ENCODE peak calls at places on chromosomes 6 and 20, in nine cellular contexts. R, D, P, O, M, Q, H, Z and A are unnamed samples.

GRCh38 chr6:54188832-54189231 is 77.6 kb downstream of the MLIP start:
- DNase-seq in M (no peak), P (no peak), Q (no peak), Z (no peak), H (no peak), D (no peak), O (no peak), R (no peak), A (no peak)

GRCh38 chr6:37324131-37325033 is 29.4 kb upstream of the RNF8 start:
- DNase-seq in D (no peak), R (no peak), M (no peak), O (no peak), H (peak), Q (no peak), P (peak), Z (peak), A (peak)

GRCh38 chr20:44888226-44889103 is 3.0 kb downstream of the YWHAB start:
- DNase-seq in R (no peak), P (peak), Q (no peak), H (peak), D (no peak), M (no peak), Z (peak), O (no peak), A (no peak)

GRCh38 chr20:1688886-1689538 is 31.4 kb upstream of the SIRPG start:
- DNase-seq in H (no peak), Q (no peak), R (no peak), O (no peak), M (no peak), Z (no peak), D (no peak), P (no peak), A (no peak)

GRCh38 chr20:34675993-34676641 is 775 bp downstream of the PIGU start:
- DNase-seq in Z (no peak), R (no peak), Q (no peak), M (no peak), D (no peak), P (no peak), H (no peak), O (no peak), A (no peak)

GRCh38 chr6:52304917-52305316 is 20.4 kb upstream of the MCM3 start:
- DNase-seq in P (no peak), H (peak), R (no peak), M (no peak), D (peak), O (no peak), Q (no peak), Z (no peak), A (peak)

GRCh38 chr6:92706976-92707375 is 712.4 kb downstream of the EPHA7 start:
- DNase-seq in P (no peak), Z (no peak), H (no peak), O (no peak), R (no peak), Q (no peak), M (no peak), D (no peak), A (no peak)

GRCh38 chr6:83862776-83863471 is 3.4 kb downstream of the CYB5R4 start:
- DNase-seq in O (no peak), M (no peak), R (no peak), Z (no peak), P (peak), Q (no peak), H (no peak), D (no peak), A (peak)

GRCh38 chr6:119610265-119610664 is 260.7 kb upstream of the MAN1A1 start:
- DNase-seq in H (no peak), R (no peak), P (no peak), Q (no peak), Z (no peak), D (no peak), O (no peak), M (no peak), A (no peak)

GRCh38 chr6:147207351-147207750 is 3.1 kb downstream of the STXBP5 start:
- DNase-seq in O (no peak), D (no peak), R (no peak), M (no peak), P (peak), Q (no peak), Z (peak), H (peak), A (no peak)

GRCh38 chr6:46271107-46271506 is 100.3 kb upstream of the ENPP5 start:
- DNase-seq in D (no peak), Z (no peak), P (no peak), R (no peak), Q (no peak), M (no peak), O (no peak), H (no peak), A (no peak)

GRCh38 chr6:111837641-111838500 is 35.4 kb downstream of the FYN start:
- DNase-seq in Q (no peak), H (no peak), M (no peak), P (no peak), Z (no peak), R (no peak), O (no peak), D (no peak), A (no peak)

GRCh38 chr20:13331536-13331935 is 110.5 kb downstream of the ISM1 start:
- DNase-seq in M (no peak), Z (peak), P (peak), H (no peak), Q (no peak), D (no peak), R (no peak), O (no peak), A (peak)

GRCh38 chr6:73704260-73704659 is 8.3 kb downstream of the CD109 start:
- DNase-seq in D (no peak), Z (peak), R (peak), Q (no peak), M (no peak), H (peak), P (peak), O (no peak), A (peak)

GRCh38 chr20:39290575-39290974 is 328.4 kb downstream of the DHX35 start:
- DNase-seq in Q (no peak), M (no peak), O (no peak), Z (no peak), P (no peak), D (no peak), R (no peak), H (no peak), A (no peak)

GRCh38 chr6:158554611-158555361 is 5.1 kb upstream of the TMEM181 start:
- DNase-seq in Q (no peak), Z (no peak), O (no peak), R (no peak), H (no peak), D (no peak), P (no peak), M (no peak), A (no peak)

GRCh38 chr6:143579703-143580102 is 68.2 kb upstream of the FUCA2 start:
- DNase-seq in R (peak), P (peak), Z (peak), D (no peak), Q (no peak), O (peak), H (peak), M (no peak), A (peak)

GRCh38 chr20:54172856-54173652 is 732 bp downstream of the CYP24A1 start:
- DNase-seq in R (no peak), Z (peak), H (peak), P (peak), O (no peak), D (peak), Q (no peak), M (no peak), A (peak)

GRCh38 chr6:11732036-11732545 is 46.5 kb downstream of the ADTRP start:
- DNase-seq in R (peak), D (no peak), Q (peak), M (peak), O (peak), H (peak), Z (no peak), P (peak), A (no peak)

GRCh38 chr20:59985864-59986263 is 27.6 kb downstream of the CDH26 start:
- DNase-seq in P (no peak), D (no peak), H (no peak), O (no peak), Q (no peak), Z (no peak), M (no peak), R (no peak), A (no peak)
- TF ChIP-seq CTCF in P (no peak), D (no peak), H (no peak), O (no peak), Q (no peak), Z (no peak), M (no peak), R (no peak), A (no peak)

GRCh38 chr6:109477725-109478124 is 5.3 kb downstream of the ZBTB24 start:
- DNase-seq in P (no peak), D (no peak), R (no peak), O (no peak), Z (no peak), Q (no peak), M (no peak), H (no peak), A (no peak)
- H3K4me3 ChIP-seq in P (no peak), D (no peak), R (no peak), O (no peak), Z (no peak), Q (no peak), M (no peak), H (no peak), A (no peak)

DNA sequence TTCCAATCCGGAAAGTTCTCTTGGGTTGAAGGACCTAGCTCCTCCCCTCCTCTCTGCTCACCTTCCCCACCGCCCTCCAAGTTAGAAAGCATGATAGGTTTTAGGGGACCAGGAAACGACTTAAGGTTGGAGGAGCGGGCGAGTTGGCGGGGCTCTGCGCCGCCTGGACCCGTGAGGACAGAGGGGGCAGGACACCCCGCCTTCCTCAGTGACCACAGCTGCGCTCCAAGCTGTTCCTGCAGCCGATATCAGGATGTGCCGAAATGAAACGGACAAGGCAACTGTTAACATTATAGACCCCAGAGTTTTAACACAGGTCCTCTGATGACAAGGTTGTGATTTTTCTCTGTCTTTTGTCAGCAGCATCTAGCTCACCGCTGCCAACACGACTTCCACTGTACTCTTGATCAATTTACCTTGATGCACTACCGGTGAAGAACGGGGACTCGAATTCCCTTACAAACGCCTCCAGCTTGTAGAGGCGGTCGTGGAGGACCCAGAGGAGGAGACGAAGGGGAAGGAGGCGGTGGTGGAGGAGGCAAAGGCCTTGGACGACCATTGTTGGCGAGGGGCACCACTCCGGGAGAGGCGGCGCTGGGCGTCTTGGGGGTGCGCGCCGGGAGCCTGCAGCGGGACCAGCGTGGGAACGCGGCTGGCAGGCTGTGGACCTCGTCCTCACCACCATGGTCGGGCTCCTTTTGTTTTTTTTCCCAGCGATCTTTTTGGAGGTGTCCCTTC is at the start of gene GRM1:
- DNase-seq in Q (peak), D (no peak), H (no peak), P (no peak), Z (no peak), O (no peak), M (no peak), R (no peak), A (no peak)
- TF ChIP-seq CTCF in Q (no peak), D (no peak), H (no peak), P (no peak), Z (no peak), O (no peak), M (no peak), R (no peak), A (no peak)

DNA sequence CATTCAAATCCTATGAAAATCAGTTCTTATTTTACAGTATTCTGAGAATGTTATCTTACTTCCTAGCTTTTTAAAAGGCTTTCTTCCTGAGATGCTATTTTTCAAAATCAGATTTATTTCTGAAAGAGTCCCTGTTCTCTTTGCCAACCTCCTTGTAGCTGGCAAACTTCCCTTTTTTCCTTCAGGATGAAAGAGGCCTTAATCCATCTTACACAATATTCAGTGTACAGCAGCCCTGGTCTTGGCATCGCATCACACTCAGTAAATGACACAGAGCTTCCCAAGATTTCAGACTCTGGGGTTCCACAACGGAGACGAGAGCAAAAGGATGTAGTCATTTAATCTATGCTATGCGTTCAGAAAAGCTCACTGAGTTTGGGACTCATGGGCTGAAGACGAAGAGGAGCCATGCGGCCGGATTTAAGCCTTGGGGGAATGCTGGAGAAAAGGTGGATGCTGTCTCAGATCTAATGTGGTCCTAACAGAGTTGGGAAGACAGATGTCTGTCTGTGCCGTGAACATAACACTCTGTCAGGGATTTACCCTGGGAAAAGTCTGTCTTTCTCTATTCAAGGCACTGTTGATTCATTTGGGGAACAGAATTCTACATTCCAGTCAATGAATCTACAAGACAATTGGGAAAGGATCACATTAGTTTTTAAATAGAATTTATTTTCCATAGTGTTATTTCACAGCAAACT is 616.4 kb upstream of the AGPAT4 start:
- DNase-seq in D (no peak), R (no peak), Q (no peak), P (no peak), O (no peak), Z (no peak), H (peak), M (no peak), A (peak)
- H3K4me3 ChIP-seq in D (no peak), R (no peak), Q (no peak), P (no peak), O (no peak), Z (no peak), H (no peak), M (no peak), A (no peak)

GRCh38 chr20:41599699-41600104 is 18.5 kb downstream of the CHD6 start:
- DNase-seq in R (no peak), H (no peak), P (no peak), Z (no peak), D (no peak), Q (no peak), O (no peak), M (no peak), A (no peak)

GRCh38 chr20:41600926-41601631 is 17.1 kb downstream of the CHD6 start:
- DNase-seq in Q (no peak), H (no peak), D (no peak), P (no peak), Z (no peak), M (no peak), O (no peak), R (no peak), A (no peak)

GRCh38 chr20:41607791-41608190 is 10.4 kb downstream of the CHD6 start:
- DNase-seq in Q (no peak), P (no peak), D (no peak), M (no peak), Z (no peak), O (no peak), R (no peak), H (no peak), A (no peak)

GRCh38 chr20:41601742-41602141 is 16.4 kb downstream of the CHD6 start:
- DNase-seq in O (no peak), P (no peak), D (no peak), M (no peak), Q (no peak), R (no peak), H (no peak), Z (no peak), A (no peak)

DNA sequence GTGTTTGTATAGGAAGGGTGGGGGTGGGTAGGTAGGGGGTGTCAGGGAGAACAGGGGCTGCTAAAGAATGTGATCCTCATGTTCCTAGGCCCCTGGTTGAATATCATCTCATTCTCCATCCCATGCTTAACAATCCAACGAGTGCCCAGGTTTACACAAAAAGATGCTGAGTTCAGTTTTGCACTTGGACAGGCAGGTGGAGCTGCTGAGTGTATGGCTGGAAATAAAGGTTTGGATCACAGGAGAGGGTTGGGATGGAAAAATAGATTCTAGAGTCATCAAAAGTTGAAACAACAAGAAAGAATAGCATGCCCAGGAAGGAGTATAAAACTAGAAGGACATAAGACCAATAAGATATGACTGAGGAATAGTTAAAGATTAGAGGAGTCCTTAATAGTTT is 14.2 kb downstream of the CHD6 start:
- DNase-seq in Q (no peak), Z (no peak), D (no peak), M (no peak), P (no peak), H (no peak), R (no peak), O (no peak), A (no peak)
- TF ChIP-seq CTCF in Q (no peak), Z (no peak), D (peak), M (no peak), P (peak), H (peak), R (no peak), O (no peak), A (no peak)

GRCh38 chr6:127516676-127517273 is 2.4 kb downstream of the MTCL3 start:
- DNase-seq in H (peak), Z (peak), R (no peak), M (no peak), O (no peak), Q (peak), D (peak), P (peak), A (peak)
- H3K4me3 ChIP-seq in H (peak), Z (no peak), R (peak), M (peak), O (peak), Q (peak), D (peak), P (peak), A (peak)